ENCODE peak calls at places on chromosomes 7 and 10, in seven cellular contexts. O is NB4; B is activated T-helper 2 cell treated with anti-CD3 and anti-CD28 coated beads, Interferon-gamma antibody, Interleukin-2, Interleukin-4, amounts not matched to agents 10 μg/mL and 5 μg/mL and 100 μg/mL, durations not matched to agents 14 hours and 24 hours and 36 hours; G is nucleus accumbens; T is heart left ventricle; H is activated CD8-positive, alpha-beta memory T cell treated with anti-CD3 and anti-CD28 coated beads for 4 hours; Y is foreskin fibroblast. X is an unnamed sample.

GRCh38 chr7:115533785-115534184 is 496.8 kb downstream of the TFEC start:
- DNase-seq in O (no peak), B (no peak), G (no peak), T (no peak), H (no peak), Y (peak; percentile 58), X (no peak)

GRCh38 chr7:101303102-101303701 is 18.4 kb downstream of the IFT22 start:
- DNase-seq in O (no peak), B (no peak), G (no peak), T (no peak), H (no peak), Y (no peak), X (no peak)

GRCh38 chr10:79385804-79386531 is 38.7 kb downstream of the PPIF start:
- DNase-seq in O (peak; percentile 31), B (no peak), G (no peak), T (no peak), H (no peak), Y (no peak), X (no peak)

GRCh38 chr10:118595598-118596425 is at the start of gene PRLHR:
- DNase-seq in O (peak; percentile 8), B (no peak), G (no peak), T (no peak), H (no peak), Y (peak; percentile 55), X (no peak)

GRCh38 chr10:24680647-24681475 is 42.8 kb downstream of the ARHGAP21 start:
- DNase-seq in O (no peak), B (no peak), G (no peak), T (no peak), H (no peak), Y (peak; percentile 16), X (no peak)

GRCh38 chr7:24816868-24817267 is 59.6 kb upstream of the GSDME start:
- DNase-seq in O (no peak), B (no peak), G (no peak), T (no peak), H (no peak), Y (no peak), X (no peak)

GRCh38 chr7:4712371-4713182 is 30.5 kb downstream of the FOXK1 start:
- DNase-seq in O (peak; percentile 81), B (no peak), G (no peak), T (no peak), H (no peak), Y (peak; percentile 83), X (peak; percentile 45)

GRCh38 chr7:74656421-74656910 is 1.1 kb upstream of the GTF2I start:
- DNase-seq in O (peak; percentile 79), B (peak; percentile 44), G (peak; percentile 66), T (peak; percentile 73), H (peak; percentile 46), Y (peak; percentile 62), X (peak; percentile 68)

GRCh38 chr7:76998263-76998666 is 33.9 kb downstream of the SPDYE17 start:
- DNase-seq in O (peak; percentile 13), B (no peak), G (no peak), T (no peak), H (no peak), Y (no peak), X (no peak)

GRCh38 chr7:158098125-158099030 is 489.2 kb downstream of the PTPRN2 start:
- DNase-seq in O (no peak), B (no peak), G (no peak), T (no peak), H (no peak), Y (no peak), X (no peak)

GRCh38 chr7:96300981-96301380 is 20.9 kb downstream of the SLC25A13 start:
- DNase-seq in O (no peak), B (no peak), G (no peak), T (no peak), H (no peak), Y (peak; percentile 30), X (no peak)

GRCh38 chr10:89392974-89393373 is 551 bp downstream of the IFIT1 start:
- DNase-seq in O (peak; percentile 90), B (no peak), G (no peak), T (no peak), H (no peak), Y (peak; percentile 86), X (no peak)

GRCh38 chr7:151089893-151090730 is 3.8 kb downstream of the AGAP3 start:
- DNase-seq in O (no peak), B (no peak), G (no peak), T (no peak), H (no peak), Y (no peak), X (no peak)

GRCh38 chr7:121873795-121874194 is 834 bp downstream of the PTPRZ1 start:
- DNase-seq in O (no peak), B (no peak), G (no peak), T (no peak), H (no peak), Y (peak; percentile 1), X (no peak)

GRCh38 chr10:96470108-96470743 is 43.5 kb downstream of the TLL2 start:
- DNase-seq in O (peak; percentile 60), B (peak; percentile 18), G (peak; percentile 46), T (peak; percentile 62), H (no peak), Y (peak; percentile 15), X (peak; percentile 61)

GRCh38 chr7:46100521-46100920 is 179.4 kb upstream of the IGFBP3 start:
- DNase-seq in O (no peak), B (no peak), G (no peak), T (no peak), H (no peak), Y (no peak), X (no peak)

GRCh38 chr7:36109013-36109627 is 43.9 kb upstream of the EEPD1 start:
- DNase-seq in O (no peak), B (no peak), G (no peak), T (no peak), H (no peak), Y (no peak), X (no peak)

GRCh38 chr7:98617051-98617959 is at the start of gene NPTX2:
- DNase-seq in O (no peak), B (no peak), G (no peak), T (peak; percentile 48), H (no peak), Y (peak; percentile 95), X (no peak)

GRCh38 chr7:41085244-41085643 is 617.6 kb downstream of the INHBA start:
- DNase-seq in O (no peak), B (no peak), G (no peak), T (no peak), H (no peak), Y (peak; percentile 51), X (no peak)

GRCh38 chr7:1083729-1084657 is 3.9 kb upstream of the GPER1 start:
- DNase-seq in O (no peak), B (no peak), G (no peak), T (peak; percentile 58), H (no peak), Y (no peak), X (no peak)

GRCh38 chr7:69738396-69738889 is 140.2 kb downstream of the AUTS2 start:
- DNase-seq in O (peak; percentile 21), B (no peak), G (no peak), T (no peak), H (no peak), Y (no peak), X (peak; percentile 60)

GRCh38 chr7:110891197-110891596 is 199.7 kb upstream of the LRRN3 start:
- DNase-seq in O (no peak), B (no peak), G (no peak), T (no peak), H (no peak), Y (no peak), X (no peak)

GRCh38 chr7:24778543-24779282 is 21.4 kb upstream of the GSDME start:
- DNase-seq in O (peak; percentile 72), B (no peak), G (no peak), T (peak; percentile 61), H (no peak), Y (peak; percentile 92), X (no peak)

GRCh38 chr7:26992670-26993069 is 103.1 kb downstream of the HOXA1 start:
- DNase-seq in O (no peak), B (no peak), G (no peak), T (no peak), H (no peak), Y (no peak), X (no peak)

GRCh38 chr10:101682172-101682825 is 12.7 kb downstream of the FBXW4 start:
- DNase-seq in O (peak; percentile 53), B (no peak), G (no peak), T (no peak), H (no peak), Y (no peak), X (no peak)

GRCh38 chr10:86506499-86506898 is 15.1 kb downstream of the WAPL start:
- DNase-seq in O (no peak), B (no peak), G (no peak), T (no peak), H (no peak), Y (no peak), X (peak; percentile 66)

GRCh38 chr10:76337641-76338040 is 906.2 kb downstream of the LRMDA start:
- DNase-seq in O (no peak), B (no peak), G (no peak), T (no peak), H (no peak), Y (peak; percentile 67), X (no peak)

GRCh38 chr10:71761105-71761511 is 12.2 kb downstream of the VSIR start:
- DNase-seq in O (no peak), B (no peak), G (no peak), T (no peak), H (peak; percentile 62), Y (no peak), X (no peak)